ENCODE peak calls at places on chromosomes 11 and 22, in six cellular contexts. X is IMR-90, R is H1, E is mesenchymal stem cell, A is trophoblast cell, C is neuronal stem cell. T is an unnamed sample.

GRCh38 chr11:77473001-77473800 is 693 bp downstream of the PAK1 start:
- DNase-seq in E (peak), C (peak), R (peak), A (peak), X (no peak), T (peak)

GRCh38 chr22:35330258-35330861 is 30.7 kb downstream of the TOM1 start:
- DNase-seq in E (peak), A (peak), X (peak), C (no peak), R (no peak), T (no peak)

GRCh38 chr11:61488651-61489291 is 19.8 kb upstream of the LRRC10B start:
- DNase-seq in R (peak), C (no peak), X (no peak), E (peak), A (peak), T (peak)

GRCh38 chr11:125344846-125345705 is 151.0 kb downstream of the FEZ1 start:
- DNase-seq in X (no peak), E (no peak), A (no peak), C (no peak), R (no peak), T (no peak)

GRCh38 chr22:19291580-19292261 is at the start of gene CLTCL1:
- DNase-seq in C (peak), X (peak), A (peak), E (peak), R (peak), T (peak)

GRCh38 chr22:29716814-29717213 is 3.0 kb upstream of the CABP7 start:
- DNase-seq in X (peak), E (peak), R (peak), C (peak), A (peak), T (peak)

GRCh38 chr11:78203184-78203583 is 14.5 kb downstream of the USP35 start:
- DNase-seq in E (no peak), R (no peak), A (no peak), C (no peak), X (no peak), T (no peak)

GRCh38 chr22:35821654-35822053 is 104.0 kb downstream of the APOL5 start:
- DNase-seq in R (no peak), X (no peak), C (no peak), E (no peak), A (no peak), T (no peak)

GRCh38 chr22:40121463-40121862 is 56.3 kb upstream of the TNRC6B start:
- DNase-seq in C (no peak), R (no peak), E (no peak), A (peak), X (no peak), T (no peak)

GRCh38 chr22:48239461-48240164 is 1477.2 kb downstream of the TBC1D22A start:
- DNase-seq in R (no peak), E (no peak), A (no peak), C (peak), X (no peak), T (no peak)

GRCh38 chr11:41849250-41849649 is 389.8 kb upstream of the LRRC4C start:
- DNase-seq in R (no peak), A (no peak), E (no peak), X (no peak), C (no peak), T (no peak)

GRCh38 chr11:61442616-61443015 is 12.7 kb downstream of the SDHAF2 start:
- DNase-seq in E (no peak), C (no peak), X (no peak), A (peak), R (no peak), T (no peak)

GRCh38 chr22:48705917-48706605 is 1121.6 kb downstream of the BRD1 start:
- DNase-seq in A (no peak), R (no peak), X (no peak), E (no peak), C (no peak), T (no peak)

GRCh38 chr11:77400306-77400705 is 73.6 kb downstream of the PAK1 start:
- DNase-seq in A (no peak), C (no peak), X (no peak), R (no peak), E (no peak), T (no peak)

GRCh38 chr11:7252683-7253213 is 1.0 kb downstream of the SYT9 start:
- DNase-seq in C (peak), X (no peak), A (no peak), E (no peak), R (peak), T (no peak)

GRCh38 chr22:41971431-41971830 is 2.2 kb downstream of the SEPTIN3 start:
- DNase-seq in X (no peak), R (no peak), C (no peak), E (no peak), A (no peak), T (no peak)

GRCh38 chr11:116931206-116931953 is 94.0 kb upstream of the APOA1 start:
- DNase-seq in R (no peak), A (no peak), X (peak), C (no peak), E (peak), T (no peak)

GRCh38 chr22:20549232-20549841 is 41.9 kb downstream of the MED15 start:
- DNase-seq in R (no peak), A (no peak), E (no peak), X (no peak), C (no peak), T (no peak)

DNA sequence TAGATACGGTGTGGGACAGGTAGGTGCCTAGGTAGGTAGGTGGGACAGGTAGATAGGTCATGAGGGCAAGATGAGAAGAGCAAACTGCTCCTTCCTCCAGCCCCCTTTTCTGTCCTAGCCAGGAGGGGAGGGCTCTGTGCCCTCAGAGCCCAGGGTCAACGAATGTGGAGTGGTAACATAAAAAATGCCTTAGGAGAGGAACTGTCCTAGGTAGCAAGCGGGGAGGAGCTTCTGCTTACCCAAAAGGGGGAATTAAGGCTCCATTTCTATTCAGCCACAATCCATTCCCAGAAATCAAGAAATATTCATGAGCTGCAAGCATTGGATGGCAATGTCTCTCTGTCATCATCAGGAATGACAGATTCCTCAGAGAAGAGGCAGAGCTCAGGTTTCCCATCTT is 234.8 kb downstream of the GRIK4 start:
- DNase-seq in C (no peak), R (no peak), E (no peak), X (no peak), A (no peak), T (no peak)
- H3K14ac ChIP-seq in C (no peak), R (no peak), E (no peak), X (no peak), A (no peak), T (no peak)

GRCh38 chr22:23525510-23525909 is 54.6 kb downstream of the IGLL1 start:
- DNase-seq in E (no peak), C (no peak), A (peak), R (no peak), X (no peak), T (no peak)
- H2AK5ac ChIP-seq in E (no peak), C (peak), A (peak), R (peak), X (no peak), T (no peak)

DNA sequence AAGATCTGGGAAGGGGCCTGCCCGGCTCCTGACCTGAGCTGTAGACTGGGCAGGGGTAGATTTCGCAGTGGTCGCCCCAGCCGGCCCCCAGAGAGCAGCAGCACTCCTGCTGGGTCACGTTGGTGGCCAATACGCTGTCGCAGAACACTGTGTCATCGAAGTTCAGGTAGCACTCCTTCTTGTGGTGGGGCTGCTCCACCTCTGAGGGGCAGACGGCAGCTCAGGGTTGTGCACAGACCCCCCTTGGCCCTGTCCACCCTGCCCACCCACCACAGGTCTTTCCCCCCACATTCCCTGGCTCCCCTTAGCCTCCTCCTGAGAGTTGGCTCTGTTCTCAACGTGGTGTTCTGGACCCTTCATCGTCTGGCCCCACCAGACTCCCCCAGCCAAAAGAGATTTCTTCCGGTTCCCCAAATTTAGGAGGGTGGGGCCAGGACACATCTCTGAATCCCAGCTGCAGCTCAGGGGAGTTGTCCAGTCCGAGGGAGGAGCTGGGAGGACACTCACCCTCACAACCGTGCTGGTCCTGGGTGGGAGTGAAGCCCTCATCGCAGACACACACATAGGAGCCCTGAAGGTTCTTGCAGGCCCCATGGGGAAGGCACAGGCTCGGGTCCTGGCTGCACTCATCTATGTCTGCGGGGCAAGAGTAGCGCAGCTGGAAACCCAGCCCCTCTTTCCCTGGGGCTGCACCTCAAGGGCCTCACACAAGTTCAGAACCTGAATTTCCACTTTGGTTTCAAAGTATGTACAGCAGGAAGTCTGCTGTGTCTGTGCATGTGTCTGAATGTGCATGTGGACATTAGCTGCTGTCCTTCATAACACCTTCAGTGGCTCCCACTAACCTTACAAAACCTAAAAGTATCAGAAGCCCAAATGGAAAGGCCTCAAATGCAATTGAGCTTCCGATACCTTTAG is 16.5 kb downstream of the SCYL1 start:
- DNase-seq in E (no peak), X (no peak), R (no peak), A (peak), C (no peak), T (no peak)
- H3K23ac ChIP-seq in E (no peak), X (peak), R (no peak), A (no peak), C (peak), T (no peak)

DNA sequence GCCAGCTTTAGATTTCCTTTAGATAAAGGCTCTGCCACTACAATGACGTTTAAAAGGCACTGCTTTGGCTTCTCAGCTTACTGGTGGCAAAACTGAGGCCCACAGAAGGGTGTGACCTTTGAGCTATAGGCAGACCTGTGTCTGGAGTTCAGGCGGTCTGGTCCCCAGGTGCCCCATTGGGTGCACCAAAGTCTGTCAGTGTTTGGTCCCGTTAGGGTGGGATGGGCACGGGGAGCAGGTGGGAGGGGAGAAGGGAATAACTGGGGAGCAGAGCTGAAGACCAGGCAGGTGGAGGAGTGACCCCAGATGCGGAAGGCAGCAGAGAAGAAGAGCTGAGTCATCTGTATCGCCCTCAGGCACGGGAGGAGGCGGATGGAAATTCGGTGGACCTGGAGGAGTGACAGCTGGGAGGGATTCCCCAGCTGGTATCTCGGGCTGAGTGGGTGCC is 45.3 kb upstream of the GCAT start:
- DNase-seq in X (no peak), R (no peak), E (no peak), C (no peak), A (peak), T (no peak)
- H3K14ac ChIP-seq in X (no peak), R (no peak), E (no peak), C (no peak), A (no peak), T (no peak)

GRCh38 chr11:57324886-57325734 is at the start of gene TNKS1BP1:
- DNase-seq in X (peak), C (peak), A (peak), R (peak), E (peak), T (peak)
- H2AK5ac ChIP-seq in X (peak), C (peak), A (peak), R (no peak), E (peak), T (no peak)